ENCODE peak calls at places on chromosome 13, in seven cellular contexts. O, D, W, J, U, K and B are unnamed samples.

GRCh38 chr13:111656439-111656838 is 336.0 kb downstream of the TEX29 start:
- DNase-seq in D (no peak), U (no peak), O (no peak), K (no peak), W (no peak), J (no peak), B (no peak)

GRCh38 chr13:73061478-73062275 is 2.9 kb downstream of the KLF5 start:
- DNase-seq in W (no peak), J (no peak), O (no peak), D (no peak), K (no peak), U (no peak), B (no peak)

GRCh38 chr13:111460548-111461444 is 140.4 kb downstream of the TEX29 start:
- DNase-seq in O (peak), K (peak), U (peak), D (peak), J (no peak), W (no peak), B (no peak)

GRCh38 chr13:72137782-72138181 is 270.8 kb upstream of the DACH1 start:
- DNase-seq in J (no peak), K (no peak), D (no peak), W (no peak), U (no peak), O (no peak), B (no peak)

GRCh38 chr13:24624801-24625231 is 55.4 kb upstream of the ATP12A start:
- DNase-seq in U (no peak), W (no peak), K (no peak), D (no peak), O (no peak), J (no peak), B (peak)

GRCh38 chr13:51668580-51669195 is 84.4 kb downstream of the WDFY2 start:
- DNase-seq in U (no peak), D (no peak), J (no peak), O (no peak), K (no peak), W (no peak), B (no peak)

GRCh38 chr13:80054806-80055205 is 286.1 kb downstream of the SPRY2 start:
- DNase-seq in J (no peak), W (no peak), O (no peak), K (peak), U (no peak), D (peak), B (no peak)

GRCh38 chr13:23876265-23876664 is 12.9 kb downstream of the MIPEP start:
- DNase-seq in D (no peak), W (no peak), O (no peak), U (peak), K (peak), J (no peak), B (no peak)

GRCh38 chr13:110560606-110561334 is 752 bp downstream of the RAB20 start:
- DNase-seq in D (peak), K (peak), W (peak), U (peak), J (peak), O (peak), B (no peak)